ENCODE peak calls at places on chromosomes 7 and 10, in four cellular contexts. N is right atrium auricular region, G is right lobe of liver, H is A673. R is an unnamed sample.
A peak's percentile ranks its signal among the peaks of the same experiment; 100 is the strongest.

GRCh38 chr10:103854687-103855423 is 521 bp downstream of the SH3PXD2A start:
- DNase-seq in N (no peak), G (no peak), H (peak; percentile 77), R (no peak)

GRCh38 chr10:6843477-6843876 is 263.4 kb upstream of the PRKCQ start:
- DNase-seq in N (no peak), G (no peak), H (peak; percentile 28), R (no peak)

GRCh38 chr7:47190462-47190861 is 391.4 kb downstream of the TNS3 start:
- DNase-seq in N (no peak), G (no peak), H (no peak), R (no peak)

GRCh38 chr7:120164-120555 is 72.2 kb upstream of the FAM20C start:
- DNase-seq in N (no peak), G (no peak), H (no peak), R (no peak)

GRCh38 chr7:99141756-99142726 is 1.9 kb downstream of the SMURF1 start:
- DNase-seq in N (peak; percentile 68), G (peak; percentile 66), H (peak; percentile 61), R (peak; percentile 70)

GRCh38 chr10:107740962-107741690 is 576.6 kb upstream of the SORCS1 start:
- DNase-seq in N (no peak), G (no peak), H (no peak), R (no peak)

GRCh38 chr7:73970801-73971229 is 57.2 kb upstream of the ELN start:
- DNase-seq in N (no peak), G (peak; percentile 37), H (no peak), R (no peak)

GRCh38 chr10:92839191-92840085 is 8.9 kb upstream of the EXOC6 start:
- DNase-seq in N (no peak), G (peak; percentile 72), H (peak; percentile 86), R (no peak)

GRCh38 chr10:49844775-49845561 is 82.8 kb upstream of the OGDHL start:
- DNase-seq in N (no peak), G (no peak), H (peak; percentile 27), R (no peak)

GRCh38 chr10:234708-235406 is 99.6 kb downstream of the ZMYND11 start:
- DNase-seq in N (no peak), G (no peak), H (no peak), R (peak; percentile 61)

GRCh38 chr7:4416436-4417092 is 265.5 kb upstream of the FOXK1 start:
- DNase-seq in N (no peak), G (no peak), H (peak; percentile 7), R (peak; percentile 3)

GRCh38 chr7:156004265-156005201 is 192.3 kb upstream of the SHH start:
- DNase-seq in N (no peak), G (no peak), H (no peak), R (no peak)

GRCh38 chr10:104052351-104052885 is 33.3 kb downstream of the COL17A1 start:
- DNase-seq in N (no peak), G (no peak), H (no peak), R (no peak)

GRCh38 chr7:27101906-27102577 is 441 bp downstream of the HOXA2 start:
- DNase-seq in N (no peak), G (no peak), H (no peak), R (no peak)

GRCh38 chr10:132028706-132029105 is 37.0 kb upstream of the JAKMIP3 start:
- DNase-seq in N (no peak), G (no peak), H (no peak), R (no peak)

GRCh38 chr7:71752171-71752935 is 620.4 kb downstream of the GALNT17 start:
- DNase-seq in N (no peak), G (peak; percentile 64), H (peak; percentile 30), R (no peak)

GRCh38 chr7:158192184-158192835 is 395.3 kb downstream of the PTPRN2 start:
- DNase-seq in N (no peak), G (no peak), H (no peak), R (no peak)

GRCh38 chr10:88620441-88620840 is 33.9 kb downstream of the LIPJ start:
- DNase-seq in N (no peak), G (no peak), H (no peak), R (no peak)

GRCh38 chr10:3786295-3786981 is 1.4 kb upstream of the KLF6 start:
- DNase-seq in N (no peak), G (peak; percentile 84), H (no peak), R (peak; percentile 87)

GRCh38 chr10:50624866-50625491 is 1.2 kb upstream of the SGMS1 start:
- DNase-seq in N (peak; percentile 75), G (peak; percentile 92), H (peak; percentile 78), R (peak; percentile 46)

GRCh38 chr10:124281666-124282065 is 137.1 kb downstream of the OAT start:
- DNase-seq in N (no peak), G (no peak), H (no peak), R (no peak)

GRCh38 chr7:36600314-36600682 is 124.0 kb downstream of the AOAH start:
- DNase-seq in N (no peak), G (peak; percentile 63), H (no peak), R (no peak)

GRCh38 chr10:22626784-22627183 is 87.6 kb downstream of the PIP4K2A start:
- DNase-seq in N (no peak), G (no peak), H (no peak), R (no peak)

GRCh38 chr10:5841965-5842364 is 28.7 kb upstream of the GDI2 start:
- DNase-seq in N (no peak), G (no peak), H (no peak), R (no peak)

GRCh38 chr7:31735991-31736982 is 49.3 kb downstream of the PPP1R17 start:
- DNase-seq in N (peak; percentile 76), G (peak; percentile 57), H (peak; percentile 87), R (peak; percentile 35)

GRCh38 chr7:38245409-38245982 is 27.9 kb downstream of the TARP start:
- DNase-seq in N (no peak), G (no peak), H (no peak), R (no peak)

GRCh38 chr7:106883627-106884026 is 18.5 kb downstream of the PIK3CG start:
- DNase-seq in N (no peak), G (no peak), H (no peak), R (no peak)

GRCh38 chr7:44849277-44850210 is 1.7 kb upstream of the H2AZ2 start:
- DNase-seq in N (no peak), G (no peak), H (no peak), R (peak; percentile 18)

GRCh38 chr7:44847920-44848634 is at the start of gene H2AZ2:
- DNase-seq in N (peak; percentile 100), G (peak; percentile 100), H (peak; percentile 100), R (peak; percentile 99)

GRCh38 chr7:44846816-44847508 is 925 bp downstream of the H2AZ2 start:
- DNase-seq in N (no peak), G (no peak), H (no peak), R (no peak)

GRCh38 chr7:44847509-44847919 is 373 bp downstream of the H2AZ2 start:
- DNase-seq in N (peak; percentile 89), G (peak; percentile 90), H (peak; percentile 91), R (peak; percentile 51)

DNA sequence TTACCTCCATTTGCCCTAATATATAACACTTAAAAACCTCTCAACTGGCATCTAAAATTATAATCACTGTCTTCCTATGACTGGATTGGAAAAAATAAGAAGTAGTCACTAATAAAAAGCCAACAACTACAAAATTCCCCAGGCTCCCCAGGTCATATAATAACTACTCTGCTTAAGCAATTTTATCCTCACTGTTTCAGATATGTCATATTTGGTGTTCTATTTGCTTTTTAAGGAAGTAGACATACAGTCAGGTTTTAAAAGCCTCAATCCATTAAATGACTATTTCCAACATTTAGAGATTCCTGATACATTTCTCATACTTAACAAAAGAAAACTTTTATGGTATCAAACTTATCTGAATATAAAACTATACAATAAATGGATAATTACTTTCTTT is 2.4 kb downstream of the H2AZ2 start:
- DNase-seq in N (no peak), G (no peak), H (no peak), R (no peak)
- H3K4me1 ChIP-seq in N (peaks cover 44% of the 10 kb centered on the region), G (peaks cover 13% of the 10 kb centered on the region), H (peaks cover 20% of the 10 kb centered on the region), R (peaks cover 10% of the 10 kb centered on the region)

DNA sequence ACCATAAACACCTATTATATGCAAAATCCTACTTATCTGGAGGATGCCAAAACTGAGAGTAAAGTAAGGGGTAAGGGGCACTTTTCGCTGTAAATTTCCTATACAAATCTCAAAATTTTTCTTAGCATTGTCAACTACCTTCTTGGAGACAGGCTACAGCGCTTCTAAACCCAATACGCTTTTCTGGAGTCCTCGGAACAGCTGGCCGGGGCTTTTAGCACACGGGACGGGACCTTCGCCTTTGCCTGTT is 10.4 kb downstream of the TWIST1 start:
- DNase-seq in N (no peak), G (no peak), H (no peak), R (peak; percentile 19)
- H3K4me1 ChIP-seq in N (peaks cover 16% of the 10 kb centered on the region), G (peaks cover 5% of the 10 kb centered on the region), H (peaks cover 25% of the 10 kb centered on the region), R (no peaks in the 10 kb centered on the region)

GRCh38 chr7:29331163-29331562 is 136.6 kb downstream of the CHN2 start:
- DNase-seq in N (no peak), G (no peak), H (no peak), R (no peak)

GRCh38 chr7:29332875-29333482 is 138.4 kb downstream of the CHN2 start:
- DNase-seq in N (no peak), G (no peak), H (no peak), R (no peak)

GRCh38 chr7:29329686-29330085 is 135.1 kb downstream of the CHN2 start:
- DNase-seq in N (no peak), G (no peak), H (no peak), R (no peak)

GRCh38 chr7:29330136-29330535 is 135.6 kb downstream of the CHN2 start:
- DNase-seq in N (no peak), G (no peak), H (no peak), R (no peak)

DNA sequence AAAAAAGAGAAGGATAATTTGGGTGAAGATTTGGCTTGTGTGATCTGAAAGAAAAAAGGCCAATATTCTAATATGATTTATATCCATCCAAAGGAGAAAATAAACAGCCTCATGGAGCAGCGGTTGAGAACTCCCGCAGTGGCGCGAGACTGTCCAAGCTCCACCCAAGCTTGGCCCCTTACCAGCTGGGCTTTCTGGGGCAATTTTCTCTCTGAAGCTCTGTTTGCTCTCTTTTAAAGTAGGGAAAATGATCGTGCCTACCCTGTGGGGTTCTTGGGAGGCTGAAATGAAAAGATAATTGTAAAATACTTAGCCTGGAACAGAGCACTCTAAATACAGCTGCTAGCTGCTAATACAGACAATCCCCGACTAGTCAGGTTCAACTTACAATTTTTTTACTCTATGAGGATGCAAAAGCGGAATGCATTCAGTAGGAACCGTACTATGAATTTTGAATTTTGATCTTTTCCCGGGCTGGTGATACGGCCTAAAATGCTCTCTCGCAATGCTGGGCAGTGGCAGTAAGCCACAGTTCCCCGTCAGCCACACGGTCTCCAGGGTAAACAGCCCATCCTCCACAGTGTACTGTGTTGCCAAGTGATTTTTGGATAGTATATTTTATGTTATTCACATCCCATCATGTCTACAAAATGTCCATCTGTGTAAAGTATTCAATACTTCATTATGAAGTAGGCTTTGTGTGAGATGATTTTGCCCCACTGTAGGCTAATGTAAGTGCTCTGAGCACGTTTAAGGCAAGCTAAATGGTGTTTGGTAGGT is 137.6 kb downstream of the CHN2 start:
- DNase-seq in N (no peak), G (no peak), H (peak; percentile 75), R (no peak)
- H3K4me1 ChIP-seq in N (peaks cover 4% of the 10 kb centered on the region), G (peaks cover 38% of the 10 kb centered on the region), H (peaks cover 71% of the 10 kb centered on the region), R (peaks cover 5% of the 10 kb centered on the region)

GRCh38 chr7:101239951-101240220 is 2.3 kb upstream of the CLDN15 start:
- DNase-seq in N (no peak), G (no peak), H (no peak), R (no peak)
- H3K4me1 ChIP-seq in N (peaks cover 75% of the 10 kb centered on the region), G (peaks cover 29% of the 10 kb centered on the region), H (no peaks in the 10 kb centered on the region), R (peaks cover 5% of the 10 kb centered on the region)